ENCODE peak calls at places on chromosomes 2 and 18, in nine cellular contexts. D, L, A, G, O, S, W, K and V are unnamed samples.
A peak's percentile ranks its signal among the peaks of the same experiment; 100 is the strongest.

GRCh38 chr2:69667805-69668382 is 24.4 kb upstream of the AAK1 start:
- DNase-seq in D (peak; percentile 93), L (no peak), A (no peak), G (no peak), O (no peak), S (no peak), W (no peak), K (no peak), V (no peak)

GRCh38 chr2:118576109-118576855 is 271.2 kb downstream of the EN1 start:
- DNase-seq in D (no peak), L (no peak), A (no peak), G (no peak), O (no peak), S (no peak), W (no peak), K (no peak), V (no peak)

GRCh38 chr2:233468746-233469110 is 97.9 kb downstream of the USP40 start:
- DNase-seq in D (no peak), L (no peak), A (no peak), G (peak; percentile 26), O (no peak), S (no peak), W (no peak), K (no peak), V (no peak)

GRCh38 chr2:40169430-40169829 is 282.5 kb downstream of the SLC8A1 start:
- DNase-seq in D (peak; percentile 8), L (no peak), A (no peak), G (no peak), O (no peak), S (no peak), W (no peak), K (no peak), V (no peak)

GRCh38 chr2:28360742-28361293 is 31.8 kb upstream of the FOSL2 start:
- DNase-seq in D (no peak), L (peak; percentile 74), A (no peak), G (peak; percentile 73), O (no peak), S (no peak), W (no peak), K (no peak), V (no peak)

GRCh38 chr2:187991389-187991788 is 300.3 kb upstream of the GULP1 start:
- DNase-seq in D (no peak), L (no peak), A (no peak), G (no peak), O (no peak), S (no peak), W (no peak), K (no peak), V (no peak)

GRCh38 chr2:21279525-21279924 is 155.8 kb downstream of the TDRD15 start:
- DNase-seq in D (no peak), L (no peak), A (no peak), G (peak; percentile 48), O (no peak), S (no peak), W (no peak), K (peak; percentile 37), V (no peak)

GRCh38 chr2:120344991-120345975 is 653 bp upstream of the INHBB start:
- DNase-seq in D (no peak), L (no peak), A (peak; percentile 6), G (no peak), O (peak; percentile 16), S (no peak), W (peak; percentile 43), K (peak; percentile 62), V (no peak)

GRCh38 chr2:168780671-168781071 is 21.8 kb upstream of the NOSTRIN start:
- DNase-seq in D (no peak), L (no peak), A (no peak), G (no peak), O (no peak), S (no peak), W (no peak), K (peak; percentile 24), V (no peak)

GRCh38 chr2:10912076-10912731 is 470 bp downstream of the KCNF1 start:
- DNase-seq in D (no peak), L (no peak), A (no peak), G (no peak), O (no peak), S (no peak), W (no peak), K (peak; percentile 63), V (no peak)

GRCh38 chr2:225894240-225894980 is 494.9 kb downstream of the NYAP2 start:
- DNase-seq in D (peak; percentile 30), L (no peak), A (no peak), G (no peak), O (no peak), S (no peak), W (no peak), K (peak; percentile 5), V (no peak)

GRCh38 chr2:180707867-180708205 is 272.6 kb upstream of the UBE2E3 start:
- DNase-seq in D (peak; percentile 85), L (peak; percentile 9), A (no peak), G (no peak), O (peak; percentile 72), S (no peak), W (no peak), K (no peak), V (no peak)

GRCh38 chr18:63467699-63468098 is 9.1 kb upstream of the SERPINB5 start:
- DNase-seq in D (no peak), L (no peak), A (no peak), G (no peak), O (no peak), S (no peak), W (no peak), K (no peak), V (no peak)

GRCh38 chr2:36716136-36716535 is 19.6 kb downstream of the VIT start:
- DNase-seq in D (no peak), L (no peak), A (no peak), G (no peak), O (no peak), S (no peak), W (no peak), K (no peak), V (no peak)

GRCh38 chr18:79921984-79922965 is 29.2 kb downstream of the SLC66A2 start:
- DNase-seq in D (no peak), L (no peak), A (no peak), G (peak; percentile 10), O (no peak), S (no peak), W (no peak), K (no peak), V (no peak)

GRCh38 chr18:76805221-76805620 is 17.1 kb upstream of the ZNF236 start:
- DNase-seq in D (no peak), L (no peak), A (no peak), G (no peak), O (no peak), S (no peak), W (no peak), K (no peak), V (no peak)

GRCh38 chr2:238652771-238653157 is 195.1 kb upstream of the TWIST2 start:
- DNase-seq in D (no peak), L (no peak), A (no peak), G (no peak), O (no peak), S (no peak), W (no peak), K (no peak), V (no peak)

GRCh38 chr2:235238537-235238936 is 255.3 kb upstream of the AGAP1 start:
- DNase-seq in D (peak; percentile 28), L (no peak), A (no peak), G (peak; percentile 85), O (peak; percentile 71), S (no peak), W (no peak), K (no peak), V (no peak)

GRCh38 chr2:104404546-104404945 is 449.4 kb upstream of the POU3F3 start:
- DNase-seq in D (no peak), L (no peak), A (no peak), G (no peak), O (no peak), S (no peak), W (no peak), K (no peak), V (no peak)

GRCh38 chr2:1803217-1804115 is 59.2 kb upstream of the PXDN start:
- DNase-seq in D (no peak), L (no peak), A (no peak), G (no peak), O (no peak), S (no peak), W (no peak), K (no peak), V (no peak)

GRCh38 chr2:196544906-196545433 is 94.5 kb upstream of the CCDC150 start:
- DNase-seq in D (no peak), L (no peak), A (no peak), G (no peak), O (no peak), S (no peak), W (no peak), K (no peak), V (no peak)

GRCh38 chr18:50896093-50896492 is 17.2 kb downstream of the ME2 start:
- DNase-seq in D (no peak), L (no peak), A (no peak), G (no peak), O (no peak), S (no peak), W (no peak), K (no peak), V (no peak)

GRCh38 chr18:44273298-44273697 is 407.4 kb upstream of the SETBP1 start:
- DNase-seq in D (no peak), L (no peak), A (no peak), G (no peak), O (no peak), S (no peak), W (no peak), K (no peak), V (no peak)